ENCODE peak calls at places on chromosome 1, in six cellular contexts. O is SJSA1; B is activated CD4-positive, CD25-positive, alpha-beta regulatory T cell; G is stimulated activated CD4-positive, alpha-beta T cell treated with anti-CD3 and anti-CD28 coated beads, Interleukin-4, amount 100 ng/mL, for 1 hour; V is CD8-positive, alpha-beta T cell; L is dorsolateral prefrontal cortex. I is an unnamed sample.

GRCh38 chr1:98030483-98030882 is 109.6 kb upstream of the DPYD start:
- DNase-seq in O (peak), B (no peak), G (no peak), V (no peak), L (no peak), I (no peak)

GRCh38 chr1:11920239-11920903 is 5.9 kb downstream of the KIAA2013 start:
- DNase-seq in O (no peak), B (no peak), G (no peak), V (no peak), L (peak), I (no peak)

GRCh38 chr1:30933874-30934252 is 25.3 kb upstream of the SDC3 start:
- DNase-seq in O (no peak), B (no peak), G (no peak), V (no peak), L (no peak), I (no peak)

GRCh38 chr1:226094451-226094850 is 31.9 kb downstream of the H3-3A start:
- DNase-seq in O (no peak), B (no peak), G (no peak), V (no peak), L (no peak), I (no peak)

GRCh38 chr1:68384321-68384813 is 65.4 kb downstream of the RPE65 start:
- DNase-seq in O (peak), B (no peak), G (no peak), V (no peak), L (peak), I (no peak)

GRCh38 chr1:27979151-27979858 is 19.5 kb downstream of the XKR8 start:
- DNase-seq in O (peak), B (no peak), G (no peak), V (no peak), L (no peak), I (no peak)

GRCh38 chr1:39625462-39626273 is 13.8 kb downstream of the HEYL start:
- DNase-seq in O (no peak), B (no peak), G (no peak), V (no peak), L (peak), I (peak)

GRCh38 chr1:46522184-46522968 is 29.1 kb downstream of the KNCN start:
- DNase-seq in O (peak), B (no peak), G (no peak), V (no peak), L (no peak), I (peak)

GRCh38 chr1:117535776-117536175 is 70.1 kb upstream of the TENT5C start:
- DNase-seq in O (no peak), B (no peak), G (no peak), V (no peak), L (no peak), I (no peak)